ENCODE peak calls at places on chromosome 22, in five cellular contexts. U is HCT116, R is K562, H is endothelial cell of umbilical vein, O is HepG2. Y is an unnamed sample.

GRCh38 chr22:49693416-49693815 is 134.3 kb downstream of the BRD1 start:
- DNase-seq in U (no peak), R (no peak), H (no peak), O (no peak), Y (peak)

GRCh38 chr22:19827341-19828034 is 27.2 kb downstream of the GNB1L start:
- DNase-seq in U (no peak), R (peak), H (no peak), O (no peak), Y (no peak)

GRCh38 chr22:20659258-20659657 is 114.7 kb upstream of the SERPIND1 start:
- DNase-seq in U (no peak), R (no peak), H (no peak), O (no peak), Y (no peak)

GRCh38 chr22:20156042-20156389 is 5.2 kb upstream of the CCDC188 start:
- DNase-seq in U (no peak), R (no peak), H (no peak), O (no peak), Y (no peak)

GRCh38 chr22:17920145-17920605 is 104.2 kb downstream of the MICAL3 start:
- DNase-seq in U (no peak), R (peak), H (peak), O (peak), Y (peak)

GRCh38 chr22:19385221-19385906 is 46.2 kb downstream of the HIRA start:
- DNase-seq in U (no peak), R (no peak), H (no peak), O (no peak), Y (no peak)

GRCh38 chr22:19992921-19993355 is 23.7 kb downstream of the ARVCF start:
- DNase-seq in U (no peak), R (no peak), H (no peak), O (no peak), Y (no peak)

GRCh38 chr22:50348058-50348457 is 4.9 kb downstream of the PPP6R2 start:
- DNase-seq in U (no peak), R (no peak), H (no peak), O (no peak), Y (no peak)

GRCh38 chr22:23156286-23156685 is 11.0 kb downstream of the RAB36 start:
- DNase-seq in U (no peak), R (peak), H (no peak), O (no peak), Y (no peak)

GRCh38 chr22:18060646-18061620 is 16.9 kb upstream of the PEX26 start:
- DNase-seq in U (no peak), R (no peak), H (no peak), O (peak), Y (no peak)

GRCh38 chr22:19048531-19048930 is 73.7 kb downstream of the DGCR2 start:
- DNase-seq in U (no peak), R (no peak), H (no peak), O (no peak), Y (no peak)

GRCh38 chr22:21937041-21937820 is 15.4 kb downstream of the PPM1F start:
- DNase-seq in U (no peak), R (no peak), H (no peak), O (no peak), Y (peak)

GRCh38 chr22:50262460-50262911 is 1.0 kb upstream of the MAPK12 start:
- DNase-seq in U (no peak), R (peak), H (no peak), O (peak), Y (no peak)

GRCh38 chr22:19430890-19431541 is 517 bp downstream of the HIRA start:
- DNase-seq in U (no peak), R (peak), H (peak), O (peak), Y (peak)

GRCh38 chr22:17198188-17199130 is 20.8 kb downstream of the ADA2 start:
- DNase-seq in U (no peak), R (peak), H (no peak), O (no peak), Y (no peak)

GRCh38 chr22:40685406-40685805 is 6.1 kb downstream of the MCHR1 start:
- DNase-seq in U (no peak), R (no peak), H (no peak), O (no peak), Y (no peak)

GRCh38 chr22:34055525-34056200 is 135.4 kb upstream of the LARGE1 start:
- DNase-seq in U (no peak), R (no peak), H (no peak), O (peak), Y (peak)

GRCh38 chr22:18050065-18050464 is 25.7 kb upstream of the MICAL3 start:
- DNase-seq in U (no peak), R (no peak), H (no peak), O (no peak), Y (no peak)

GRCh38 chr22:42180349-42180842 is 49.8 kb upstream of the CYP2D6 start:
- DNase-seq in U (no peak), R (peak), H (no peak), O (no peak), Y (no peak)

GRCh38 chr22:40666151-40666848 is 13.0 kb upstream of the MCHR1 start:
- DNase-seq in U (no peak), R (peak), H (peak), O (no peak), Y (no peak)

GRCh38 chr22:42720263-42721044 is at the start of gene A4GALT:
- DNase-seq in U (no peak), R (no peak), H (no peak), O (no peak), Y (no peak)

GRCh38 chr22:49934144-49934890 is 15.9 kb downstream of the CRELD2 start:
- DNase-seq in U (no peak), R (peak), H (no peak), O (no peak), Y (peak)

GRCh38 chr22:42142771-42143461 is 12.3 kb upstream of the CYP2D6 start:
- DNase-seq in U (no peak), R (no peak), H (no peak), O (no peak), Y (no peak)

GRCh38 chr22:50010676-50011446 is 1.7 kb downstream of the IL17REL start:
- DNase-seq in U (no peak), R (no peak), H (no peak), O (no peak), Y (no peak)

GRCh38 chr22:25572708-25573161 is 8.3 kb downstream of the GRK3 start:
- DNase-seq in U (no peak), R (no peak), H (no peak), O (no peak), Y (no peak)

GRCh38 chr22:25403752-25404471 is 160.6 kb upstream of the GRK3 start:
- DNase-seq in U (no peak), R (peak), H (no peak), O (peak), Y (no peak)

GRCh38 chr22:19085233-19086043 is 36.8 kb downstream of the DGCR2 start:
- DNase-seq in U (no peak), R (peak), H (peak), O (peak), Y (no peak)

GRCh38 chr22:41983516-41983915 is 14.3 kb downstream of the SEPTIN3 start:
- DNase-seq in U (no peak), R (no peak), H (no peak), O (no peak), Y (no peak)

DNA sequence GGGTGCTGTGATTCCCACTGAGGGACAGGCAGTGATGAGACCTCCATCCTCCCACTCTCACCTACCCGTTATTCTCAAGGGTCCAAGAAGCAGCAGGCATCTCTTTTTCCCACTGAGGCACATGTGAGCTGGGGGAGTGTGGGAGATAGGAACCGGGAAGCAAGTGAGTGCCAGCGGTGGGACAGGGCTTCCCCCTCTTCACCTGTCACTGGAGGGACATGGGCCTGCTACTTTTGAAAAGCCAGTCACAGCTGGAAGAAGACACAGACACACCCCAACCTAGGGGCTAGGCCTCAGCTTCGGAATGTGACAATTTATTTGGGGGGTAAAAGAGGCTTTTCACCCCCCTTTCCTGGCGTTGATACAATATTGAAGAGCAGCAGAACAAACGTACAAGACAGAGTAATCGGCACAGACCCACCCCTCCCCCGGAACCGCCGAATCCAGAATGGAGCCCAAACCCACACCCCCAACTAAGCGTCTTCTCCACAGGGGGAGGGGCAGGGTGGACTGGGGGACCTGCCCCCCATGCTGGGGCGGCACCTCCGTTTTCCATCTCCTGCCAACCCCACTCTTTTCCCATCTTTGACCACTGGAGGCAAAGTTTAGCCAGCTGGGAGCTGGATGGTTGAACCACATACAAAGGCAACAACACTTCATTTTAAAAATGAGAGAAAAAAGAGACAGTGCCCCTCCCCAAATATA is 10.7 kb downstream of the CBX6 start:
- DNase-seq in U (no peak), R (no peak), H (no peak), O (no peak), Y (no peak)
- TF ChIP-seq CTCF in U (peak), R (peak), H (no peak), O (no peak), Y (no peak)

GRCh38 chr22:24190566-24191208 is 9.4 kb downstream of the SUSD2 start:
- DNase-seq in U (no peak), R (no peak), H (no peak), O (no peak), Y (no peak)

GRCh38 chr22:24188705-24189248 is 7.5 kb downstream of the SUSD2 start:
- DNase-seq in U (no peak), R (no peak), H (no peak), O (no peak), Y (no peak)

GRCh38 chr22:24190159-24190540 is 8.9 kb downstream of the SUSD2 start:
- DNase-seq in U (no peak), R (no peak), H (no peak), O (no peak), Y (no peak)

GRCh38 chr22:24187731-24188644 is 6.7 kb downstream of the SUSD2 start:
- DNase-seq in U (no peak), R (no peak), H (no peak), O (no peak), Y (no peak)

DNA sequence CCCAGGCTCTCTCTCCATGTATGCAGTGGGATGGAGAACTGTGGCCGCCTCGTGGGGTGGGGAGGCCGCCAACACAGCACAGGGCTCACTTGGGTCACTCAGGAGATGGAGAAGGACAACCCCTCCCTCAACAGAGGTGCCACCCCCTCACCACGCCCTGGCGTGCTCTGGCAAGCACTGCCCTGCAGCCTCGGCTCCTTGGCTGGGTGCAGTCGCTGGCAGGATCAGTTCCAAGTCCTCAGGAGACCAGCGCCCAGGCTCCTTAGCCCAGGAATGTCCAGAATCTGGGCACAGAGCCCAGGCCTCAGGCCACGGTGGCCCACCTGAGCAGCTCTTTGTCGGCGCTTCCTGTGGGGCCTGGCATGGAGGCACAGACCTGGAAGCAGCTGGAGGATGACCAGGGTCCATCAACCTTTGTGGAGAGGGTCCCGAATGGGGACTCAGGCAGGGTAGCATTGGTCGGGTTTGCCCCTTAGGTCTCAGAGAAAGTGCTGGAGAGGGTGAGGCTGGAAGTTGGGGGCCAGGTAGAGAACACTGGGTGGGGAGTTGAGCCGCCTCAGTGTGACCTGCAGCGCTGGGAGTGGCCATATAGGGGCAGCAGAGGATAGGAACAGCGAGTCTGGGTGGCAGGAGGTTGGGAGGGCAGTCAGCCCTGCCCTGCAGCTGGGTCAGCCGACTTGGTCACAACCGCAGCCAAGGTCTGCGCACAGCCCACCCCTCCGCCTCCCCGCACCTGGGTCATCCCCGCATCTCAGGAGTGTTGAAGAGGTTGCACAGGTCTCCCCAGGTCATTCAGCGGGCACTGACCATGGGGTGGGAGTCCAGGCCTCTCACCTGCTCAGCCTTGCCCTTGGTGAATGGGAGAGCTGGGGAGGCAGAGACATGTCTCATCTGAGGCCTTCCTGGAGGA is 8.2 kb downstream of the SUSD2 start:
- DNase-seq in U (no peak), R (peak), H (peak), O (peak), Y (peak)
- TF ChIP-seq POLR2AphosphoS5 in U (no peak), R (no peak), H (no peak), O (no peak), Y (peak)

GRCh38 chr22:31290494-31291402 is 1.5 kb downstream of the PIK3IP1 start:
- DNase-seq in U (peak), R (peak), H (peak), O (peak), Y (peak)
- TF ChIP-seq POLR2A in U (no peak), R (peak), H (no peak), O (peak), Y (no peak)

GRCh38 chr22:48599346-48599745 is 1228.3 kb downstream of the BRD1 start:
- DNase-seq in U (no peak), R (no peak), H (no peak), O (no peak), Y (no peak)
- TF ChIP-seq CTCF in U (no peak), R (no peak), H (no peak), O (no peak), Y (no peak)

GRCh38 chr22:36326178-36327161 is 61.3 kb downstream of the MYH9 start:
- DNase-seq in U (no peak), R (no peak), H (no peak), O (no peak), Y (no peak)
- TF ChIP-seq POLR2AphosphoS5 in U (no peak), R (no peak), H (peak), O (no peak), Y (no peak)

GRCh38 chr22:37658133-37659065 is at the start of gene PDXP:
- DNase-seq in U (peak), R (peak), H (peak), O (peak), Y (peak)

GRCh38 chr22:37660709-37661045 is 2.2 kb downstream of the PDXP start:
- DNase-seq in U (no peak), R (no peak), H (no peak), O (no peak), Y (no peak)

GRCh38 chr22:37659897-37660708 is 1.6 kb downstream of the PDXP start:
- DNase-seq in U (no peak), R (no peak), H (no peak), O (no peak), Y (no peak)

GRCh38 chr22:37657590-37658132 is 862 bp upstream of the PDXP start:
- DNase-seq in U (no peak), R (peak), H (no peak), O (no peak), Y (no peak)

GRCh38 chr22:37659066-37659896 is 758 bp downstream of the PDXP start:
- DNase-seq in U (no peak), R (no peak), H (no peak), O (peak), Y (no peak)
- TF ChIP-seq POLR2A in U (no peak), R (no peak), H (no peak), O (peak), Y (no peak)

GRCh38 chr22:26672590-26673468 is 15.4 kb downstream of the MIAT start:
- DNase-seq in U (peak), R (peak), H (peak), O (peak), Y (peak)

GRCh38 chr22:26675687-26676273 is 18.4 kb downstream of the MIAT start:
- DNase-seq in U (no peak), R (no peak), H (no peak), O (no peak), Y (no peak)

GRCh38 chr22:26672060-26672471 is 14.7 kb downstream of the MIAT start:
- DNase-seq in U (no peak), R (no peak), H (no peak), O (no peak), Y (no peak)

GRCh38 chr22:26673485-26673884 is 16.1 kb downstream of the MIAT start:
- DNase-seq in U (no peak), R (no peak), H (no peak), O (no peak), Y (no peak)

DNA sequence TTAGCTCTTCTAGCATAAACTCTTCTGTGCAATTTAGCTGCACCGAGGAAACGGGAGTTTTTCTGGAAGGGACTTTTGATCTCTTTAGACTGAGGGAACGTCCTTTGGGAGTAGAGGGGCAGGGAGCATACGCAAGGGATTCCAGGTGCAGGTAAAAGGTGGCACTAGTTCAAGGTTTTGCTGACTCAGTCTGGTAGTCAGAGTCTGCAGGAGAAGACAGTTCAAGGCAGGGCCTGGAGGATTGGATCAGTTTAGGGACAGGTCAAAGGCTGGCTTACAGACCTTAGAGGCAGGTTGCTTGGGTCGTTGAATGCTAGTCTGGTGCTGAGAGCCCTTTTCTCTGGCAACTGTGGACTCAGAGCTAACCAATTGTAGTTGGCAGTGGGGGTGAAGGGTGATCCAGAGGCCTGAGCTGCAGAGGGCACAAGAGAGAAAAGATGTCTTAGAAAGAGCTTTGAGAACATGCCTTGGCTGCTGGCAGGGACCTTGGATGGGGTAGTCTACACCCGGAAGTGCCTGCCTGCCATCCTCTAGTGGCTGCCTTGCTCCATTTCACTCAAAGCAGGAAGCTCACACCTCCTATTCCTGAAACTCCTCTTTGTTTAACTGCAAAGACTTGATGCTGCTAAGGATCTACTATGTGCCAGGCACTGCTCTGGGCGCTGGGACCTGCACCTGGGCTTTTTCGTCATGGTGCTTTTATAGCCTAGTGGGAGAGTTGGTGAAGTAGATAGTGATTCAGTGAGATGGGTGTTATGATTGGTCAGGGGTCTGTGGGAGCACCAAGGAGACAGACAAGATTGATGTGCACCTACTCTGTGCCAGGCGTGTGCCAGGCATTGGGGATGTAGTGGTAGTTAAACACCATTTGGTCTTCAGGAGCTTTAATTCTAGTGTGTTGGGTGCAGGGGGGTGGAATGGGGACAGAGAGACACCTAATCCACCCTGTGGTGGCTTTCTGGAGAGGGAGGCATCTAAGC is 17.1 kb downstream of the MIAT start:
- DNase-seq in U (no peak), R (no peak), H (no peak), O (no peak), Y (no peak)
- TF ChIP-seq CTCF in U (no peak), R (peak), H (no peak), O (no peak), Y (no peak)

DNA sequence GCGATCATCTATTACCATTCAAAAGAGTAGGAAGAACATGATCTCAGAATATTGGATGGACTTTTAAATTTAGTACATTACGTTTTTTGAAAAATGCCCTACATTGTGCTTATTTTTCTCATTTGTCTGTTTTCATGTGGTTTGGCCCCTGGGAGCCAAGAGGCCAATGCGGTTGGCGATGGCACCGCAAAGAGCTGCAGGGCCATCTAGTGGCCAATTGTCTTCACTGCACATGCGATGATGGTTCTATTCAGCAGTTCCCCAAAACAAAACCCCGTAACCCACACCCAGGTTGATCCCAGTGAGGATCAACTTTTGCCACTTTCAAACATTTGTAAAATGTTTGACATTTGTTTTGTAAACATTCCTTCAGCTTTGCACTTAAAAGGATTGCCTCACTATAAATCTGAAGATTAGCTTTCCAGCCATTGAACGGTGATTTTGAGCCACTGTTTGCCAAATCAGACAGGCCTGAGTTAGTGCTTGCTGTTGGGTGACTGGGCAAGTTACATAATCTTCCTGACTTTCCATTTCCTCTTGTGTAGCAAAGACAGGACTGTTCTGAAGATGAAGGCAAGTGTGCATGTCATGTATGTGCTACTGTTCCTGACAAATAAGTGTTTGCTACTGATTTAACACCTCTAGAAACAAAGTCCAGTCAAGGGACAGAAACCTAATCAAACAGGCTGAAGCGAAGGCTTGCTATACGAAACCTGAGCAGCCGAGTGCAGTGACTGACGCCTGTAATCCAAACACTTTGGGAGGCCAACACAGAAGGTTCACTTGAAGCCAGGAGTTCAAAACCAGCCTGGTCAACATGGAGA is 29.2 kb upstream of the XBP1 start:
- DNase-seq in U (peak), R (peak), H (peak), O (peak), Y (peak)
- TF ChIP-seq POLR2AphosphoS5 in U (no peak), R (no peak), H (no peak), O (no peak), Y (no peak)

GRCh38 chr22:46077669-46078099 is 72.6 kb upstream of the PPARA start:
- DNase-seq in U (no peak), R (no peak), H (no peak), O (no peak), Y (peak)
- TF ChIP-seq POLR2A in U (no peak), R (no peak), H (no peak), O (no peak), Y (no peak)

Y was measured in stomach.